ENCODE peak calls at places on chromosomes 7 and 10, in four cellular contexts. X, O, H and Q are unnamed samples.

GRCh38 chr7:69782917-69783684 is 184.8 kb downstream of the AUTS2 start:
- DNase-seq in X (no peak), O (no peak), H (no peak), Q (no peak)

GRCh38 chr10:57925045-57925444 is 342.6 kb downstream of the IPMK start:
- DNase-seq in X (no peak), O (no peak), H (no peak), Q (no peak)

GRCh38 chr10:23694446-23694920 is 255.6 kb downstream of the OTUD1 start:
- DNase-seq in X (no peak), O (no peak), H (no peak), Q (no peak)

GRCh38 chr7:46695045-46695708 is 774.1 kb upstream of the IGFBP3 start:
- DNase-seq in X (no peak), O (no peak), H (no peak), Q (no peak)

GRCh38 chr10:22437620-22438588 is 92.6 kb downstream of the SPAG6 start:
- DNase-seq in X (no peak), O (no peak), H (no peak), Q (peak)

GRCh38 chr10:61662794-61663259 is at the start of gene CABCOCO1:
- DNase-seq in X (no peak), O (no peak), H (no peak), Q (no peak)

GRCh38 chr7:92880212-92881090 is 44.1 kb upstream of the CDK6 start:
- DNase-seq in X (no peak), O (no peak), H (peak), Q (no peak)

GRCh38 chr7:71521506-71521905 is 389.6 kb downstream of the GALNT17 start:
- DNase-seq in X (no peak), O (no peak), H (no peak), Q (no peak)

GRCh38 chr7:34087892-34088891 is 182.9 kb downstream of the BMPER start:
- DNase-seq in X (no peak), O (no peak), H (no peak), Q (no peak)

GRCh38 chr10:121891103-121891502 is 36.7 kb downstream of the ATE1 start:
- DNase-seq in X (no peak), O (no peak), H (no peak), Q (no peak)

GRCh38 chr10:7892146-7892545 is 73.8 kb downstream of the TAF3 start:
- DNase-seq in X (no peak), O (no peak), H (no peak), Q (no peak)

GRCh38 chr10:114223066-114223465 is 16.0 kb upstream of the VWA2 start:
- DNase-seq in X (no peak), O (no peak), H (no peak), Q (no peak)

GRCh38 chr7:46109447-46109846 is 188.4 kb upstream of the IGFBP3 start:
- DNase-seq in X (no peak), O (no peak), H (no peak), Q (no peak)

GRCh38 chr10:4638116-4638515 is 187.9 kb upstream of the AKR1E2 start:
- DNase-seq in X (no peak), O (no peak), H (no peak), Q (no peak)

GRCh38 chr7:116162992-116163391 is 47.3 kb upstream of the TES start:
- DNase-seq in X (no peak), O (no peak), H (no peak), Q (no peak)

GRCh38 chr7:158811461-158811860 is 17.8 kb downstream of the ESYT2 start:
- DNase-seq in X (peak), O (no peak), H (peak), Q (no peak)

GRCh38 chr7:83301416-83301815 is 138.7 kb upstream of the PCLO start:
- DNase-seq in X (no peak), O (no peak), H (no peak), Q (no peak)

GRCh38 chr10:19932806-19933371 is 116.7 kb downstream of the PLXDC2 start:
- DNase-seq in X (no peak), O (no peak), H (no peak), Q (no peak)

GRCh38 chr10:19931886-19932285 is 115.7 kb downstream of the PLXDC2 start:
- DNase-seq in X (no peak), O (no peak), H (no peak), Q (no peak)

GRCh38 chr10:19929466-19930140 is 113.4 kb downstream of the PLXDC2 start:
- DNase-seq in X (no peak), O (no peak), H (no peak), Q (no peak)

GRCh38 chr10:19933772-19934171 is 117.5 kb downstream of the PLXDC2 start:
- DNase-seq in X (no peak), O (no peak), H (no peak), Q (no peak)

DNA sequence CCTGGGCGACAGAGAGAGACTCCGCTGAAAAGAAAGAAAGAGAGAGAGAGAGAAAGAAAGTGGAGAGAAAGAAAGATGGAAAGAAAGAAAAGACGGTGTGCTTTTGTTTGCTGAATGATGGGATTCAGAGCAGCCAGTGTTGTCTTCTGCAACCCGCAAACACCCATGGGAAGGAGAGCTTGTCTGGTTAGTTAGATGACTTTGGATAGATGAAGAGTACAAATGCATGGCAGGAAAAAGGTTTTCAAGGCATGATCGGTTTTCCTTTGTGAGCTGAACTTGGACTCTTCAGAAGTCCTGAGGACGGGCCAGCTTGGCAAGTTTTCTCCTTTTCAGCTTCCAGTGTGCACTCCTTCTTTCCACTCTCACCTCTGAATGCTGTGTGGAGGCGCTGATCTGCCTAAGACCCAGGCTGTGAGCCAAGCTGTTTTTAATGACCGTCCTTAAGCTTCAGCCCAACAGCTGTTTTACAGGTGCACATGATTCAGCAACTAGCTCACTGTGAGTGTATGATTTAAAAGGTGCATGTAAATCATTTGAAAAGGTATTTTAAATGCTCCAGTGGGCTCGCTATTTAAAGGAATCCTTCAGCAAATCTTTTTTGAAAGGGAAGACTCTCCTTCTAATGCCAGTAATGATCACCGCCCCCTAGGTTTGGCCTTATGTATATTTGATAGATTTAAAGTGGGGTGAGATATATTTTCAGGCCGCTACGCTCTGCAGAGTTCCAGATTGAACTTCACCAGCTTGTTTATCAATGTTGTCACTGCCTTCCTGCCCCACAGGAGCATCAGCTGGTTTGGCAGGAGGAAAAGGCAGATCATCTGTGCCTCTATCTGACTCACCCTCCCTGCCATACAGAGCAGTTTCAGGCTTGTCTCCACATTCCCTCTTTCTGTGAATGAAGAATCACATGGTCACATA is 115.0 kb downstream of the PLXDC2 start:
- DNase-seq in X (no peak), O (no peak), H (no peak), Q (no peak)
- TF ChIP-seq SPI1 in X (no peak), O (no peak), H (no peak), Q (no peak)

GRCh38 chr10:103450201-103450695 is 1.9 kb downstream of the CALHM2 start:
- DNase-seq in X (no peak), O (no peak), H (no peak), Q (no peak)

GRCh38 chr10:103452714-103453230 is 602 bp upstream of the CALHM2 start:
- DNase-seq in X (no peak), O (no peak), H (no peak), Q (no peak)

GRCh38 chr10:103451871-103452713 is at the start of gene CALHM2:
- DNase-seq in X (no peak), O (no peak), H (peak), Q (peak)

GRCh38 chr10:103449208-103450144 is 2.7 kb downstream of the CALHM2 start:
- DNase-seq in X (no peak), O (no peak), H (no peak), Q (no peak)

GRCh38 chr10:103451091-103451801 is 924 bp downstream of the CALHM2 start:
- DNase-seq in X (peak), O (no peak), H (peak), Q (peak)
- TF ChIP-seq SPI1 in X (no peak), O (no peak), H (no peak), Q (no peak)

GRCh38 chr10:10609379-10609955 is 408.2 kb upstream of the CELF2 start:
- DNase-seq in X (no peak), O (no peak), H (no peak), Q (no peak)

GRCh38 chr10:10599994-10600393 is 417.7 kb upstream of the CELF2 start:
- DNase-seq in X (no peak), O (no peak), H (no peak), Q (no peak)

DNA sequence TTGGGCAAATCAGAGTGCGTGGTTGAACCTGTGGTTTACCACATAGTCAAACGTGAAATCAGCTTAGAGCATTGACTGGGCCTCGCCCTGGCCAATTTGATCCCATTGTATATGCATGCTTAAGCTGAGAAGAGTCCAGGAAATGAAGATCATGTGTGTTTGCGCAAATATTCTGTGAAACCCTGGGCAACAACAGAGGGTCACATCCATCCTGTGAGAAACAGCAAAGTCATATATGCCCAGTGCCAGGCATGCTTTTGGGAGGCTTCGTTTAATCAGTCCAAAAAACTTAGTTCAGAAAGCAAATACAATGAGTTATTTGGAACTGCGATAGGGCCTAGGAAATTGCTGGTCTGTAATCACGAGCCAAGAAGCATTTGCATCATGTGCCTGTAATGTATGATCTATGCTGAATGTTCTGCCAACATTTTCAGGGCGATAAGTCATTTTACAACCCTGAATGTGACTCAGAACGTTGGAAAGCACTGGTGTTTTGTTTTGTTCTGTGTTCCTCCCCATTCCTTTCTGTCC is 412.1 kb upstream of the CELF2 start:
- DNase-seq in X (no peak), O (no peak), H (no peak), Q (no peak)
- TF ChIP-seq SPI1 in X (no peak), O (no peak), H (no peak), Q (no peak)

DNA sequence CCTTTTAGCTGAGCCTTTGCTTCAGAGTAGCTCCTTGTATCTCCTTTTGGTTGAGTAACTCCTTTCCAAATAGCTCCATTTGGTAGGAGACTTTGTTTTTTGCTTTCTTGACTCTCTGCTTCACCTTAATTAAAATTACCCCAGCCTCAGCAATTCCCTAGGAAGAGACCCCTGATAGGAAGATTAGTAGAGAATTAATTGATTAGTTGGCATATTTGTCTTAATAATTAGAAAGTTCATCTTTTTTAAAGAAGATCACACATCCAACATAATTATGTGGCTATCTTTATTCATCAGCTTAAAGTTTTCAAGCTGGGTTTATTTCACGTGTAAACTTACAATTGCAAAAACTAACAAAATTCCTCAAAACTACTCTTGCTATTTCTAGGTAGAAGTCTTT is 119.1 kb downstream of the LRRN3 start:
- DNase-seq in X (no peak), O (no peak), H (no peak), Q (no peak)
- TF ChIP-seq SPI1 in X (no peak), O (no peak), H (no peak), Q (no peak)

DNA sequence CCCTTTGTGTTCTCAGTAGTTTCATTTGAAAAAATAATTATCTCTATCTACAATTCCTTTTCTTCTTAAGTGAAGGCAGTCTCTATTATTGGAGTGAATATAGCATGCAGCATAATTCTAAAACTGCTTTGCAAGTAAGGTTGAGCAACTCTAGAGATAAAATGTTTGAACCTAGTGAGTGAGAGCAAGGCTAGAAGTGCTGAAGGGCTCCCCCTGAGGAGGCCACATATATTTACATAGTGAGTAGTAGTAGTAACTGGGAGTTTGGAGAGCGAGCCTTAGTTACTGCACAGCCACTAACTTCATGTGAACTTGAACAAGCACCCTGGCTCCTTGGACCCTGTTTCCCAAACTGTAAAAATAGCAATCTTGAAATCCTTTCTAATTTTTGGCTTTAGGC is 141.5 kb upstream of the DKK1 start:
- DNase-seq in X (no peak), O (no peak), H (no peak), Q (no peak)
- TF ChIP-seq SPI1 in X (no peak), O (no peak), H (no peak), Q (no peak)

GRCh38 chr10:100742067-100742771 is 3.2 kb upstream of the PAX2 start:
- DNase-seq in X (no peak), O (no peak), H (no peak), Q (no peak)
- TF ChIP-seq SPI1 in X (no peak), O (no peak), H (no peak), Q (no peak)

DNA sequence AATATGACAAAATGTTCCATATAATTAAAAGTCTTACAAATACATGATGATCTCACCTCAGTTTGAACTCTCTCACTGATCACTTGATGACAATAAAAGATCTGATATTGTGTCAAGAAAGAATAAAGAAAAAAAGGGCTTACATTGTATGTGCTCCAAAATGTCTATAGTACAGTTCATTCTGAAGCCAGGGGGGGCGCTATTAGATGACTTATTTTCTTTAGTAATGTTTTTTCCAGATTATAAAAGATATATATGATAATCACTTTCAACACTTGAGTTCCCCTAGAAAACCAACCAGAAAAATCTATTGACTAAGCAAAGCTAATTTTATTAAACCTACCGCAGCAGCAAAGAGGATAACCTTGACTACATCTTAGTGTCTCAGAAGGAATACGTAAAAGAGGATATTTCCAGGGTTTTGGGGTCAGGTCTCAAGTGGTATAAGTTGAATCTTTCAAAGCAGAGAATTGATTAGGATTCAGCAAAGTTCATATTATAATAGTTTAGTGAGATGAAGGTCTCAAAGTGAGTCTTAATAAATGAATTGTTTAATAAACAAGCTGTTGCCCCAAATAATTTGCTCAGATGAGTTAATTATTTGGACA is 55.8 kb downstream of the PTN start:
- DNase-seq in X (no peak), O (no peak), H (no peak), Q (no peak)
- TF ChIP-seq SPI1 in X (no peak), O (no peak), H (no peak), Q (no peak)

GRCh38 chr10:117162093-117163021 is 24.3 kb upstream of the VAX1 start:
- DNase-seq in X (no peak), O (no peak), H (no peak), Q (no peak)
- TF ChIP-seq SPI1 in X (no peak), O (no peak), H (no peak), Q (no peak)